ENCODE peak calls at places on chromosomes 1 and 21, in four cellular contexts. L is endothelial cell of umbilical vein, O is neural progenitor cell, P is HCT116. S is an unnamed sample.

GRCh38 chr1:26129778-26130177 is 18.2 kb downstream of the PDIK1L start:
- DNase-seq in O (no peak), P (no peak), L (no peak), S (no peak)

GRCh38 chr1:24696033-24696755 is 49.1 kb upstream of the CLIC4 start:
- DNase-seq in P (no peak), L (no peak), O (no peak), S (no peak)

GRCh38 chr1:43367026-43367903 is 546 bp downstream of the ELOVL1 start:
- DNase-seq in P (peak; percentile 46), O (peak; percentile 45), L (peak; percentile 37), S (peak; percentile 35)

GRCh38 chr1:51302746-51303145 is 27.6 kb downstream of the TTC39A start:
- DNase-seq in L (no peak), O (no peak), P (no peak), S (no peak)

GRCh38 chr1:145985502-145986439 is 10.6 kb downstream of the TXNIP start:
- DNase-seq in P (peak; percentile 33), L (peak; percentile 63), O (no peak), S (peak; percentile 42)

GRCh38 chr1:184469391-184469790 is 82.6 kb downstream of the C1orf21 start:
- DNase-seq in L (no peak), O (no peak), P (no peak), S (no peak)

GRCh38 chr1:185499986-185500626 is 183.1 kb upstream of the IVNS1ABP start:
- DNase-seq in L (peak; percentile 67), O (no peak), P (no peak), S (peak; percentile 9)

GRCh38 chr1:10973956-10974881 is 38.2 kb upstream of the TARDBP start:
- DNase-seq in O (no peak), L (no peak), P (no peak), S (no peak)

GRCh38 chr1:48175116-48175515 is 47.4 kb upstream of the SLC5A9 start:
- DNase-seq in P (no peak), L (no peak), O (no peak), S (no peak)

GRCh38 chr21:44432841-44433790 is 22.2 kb upstream of the LRRC3 start:
- DNase-seq in P (no peak), O (no peak), L (no peak), S (no peak)

GRCh38 chr1:1968767-1969504 is 34.6 kb downstream of the CFAP74 start:
- DNase-seq in L (no peak), O (no peak), P (peak; percentile 18), S (no peak)

GRCh38 chr1:220908757-220909156 is 29.5 kb downstream of the HLX start:
- DNase-seq in L (peak; percentile 38), P (peak; percentile 1), O (no peak), S (no peak)

GRCh38 chr1:38585460-38585859 is 274.1 kb downstream of the RRAGC start:
- DNase-seq in P (no peak), O (no peak), L (no peak), S (no peak)

GRCh38 chr1:9798236-9799130 is 25.3 kb downstream of the CLSTN1 start:
- DNase-seq in L (no peak), P (no peak), O (no peak), S (no peak)

GRCh38 chr1:68229927-68230812 is 2.2 kb downstream of the WLS start:
- DNase-seq in P (no peak), O (peak; percentile 68), L (peak; percentile 61), S (peak; percentile 52)

GRCh38 chr1:11198257-11198656 is 9.1 kb downstream of the ANGPTL7 start:
- DNase-seq in L (no peak), O (peak; percentile 24), P (no peak), S (no peak)

GRCh38 chr1:60639287-60639686 is 443.1 kb upstream of the NFIA start:
- DNase-seq in L (no peak), P (no peak), O (no peak), S (no peak)

GRCh38 chr1:220887868-220888664 is 8.8 kb downstream of the HLX start:
- DNase-seq in P (no peak), O (peak; percentile 52), L (no peak), S (no peak)

GRCh38 chr1:84693009-84693408 is 2.7 kb upstream of the SSX2IP start:
- DNase-seq in O (no peak), P (no peak), L (no peak), S (no peak)

GRCh38 chr1:149940427-149940826 is 3.7 kb upstream of the MTMR11 start:
- DNase-seq in P (no peak), O (no peak), L (no peak), S (no peak)

GRCh38 chr1:149936992-149937705 is 470 bp upstream of the MTMR11 start:
- DNase-seq in L (peak; percentile 36), P (peak; percentile 91), O (no peak), S (peak; percentile 45)

GRCh38 chr1:149934326-149934725 is 2.4 kb downstream of the MTMR11 start:
- DNase-seq in L (no peak), P (no peak), O (no peak), S (no peak)

GRCh38 chr1:149936076-149936991 is at the start of gene MTMR11:
- DNase-seq in P (no peak), L (no peak), O (peak; percentile 23), S (peak; percentile 51)

DNA sequence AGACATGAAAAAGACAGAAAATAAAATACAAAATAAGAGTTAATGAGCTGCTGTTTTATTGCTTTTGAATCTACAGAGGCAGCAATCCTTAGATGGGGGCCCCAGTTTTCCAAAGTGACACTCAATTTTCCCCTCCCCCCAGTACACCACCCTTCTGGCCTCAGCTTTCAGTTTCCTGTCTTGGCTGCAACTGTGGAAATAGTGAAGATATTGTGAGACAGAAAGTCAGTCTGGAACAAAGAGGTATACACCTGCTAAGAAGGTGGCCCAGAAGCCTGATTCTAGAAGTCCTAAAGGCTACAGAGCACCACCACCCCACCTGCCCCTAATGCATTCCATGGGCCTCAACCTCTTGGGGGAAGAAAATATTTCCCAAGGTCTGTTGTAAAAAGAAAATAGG is 1.1 kb upstream of the MTMR11 start:
- DNase-seq in O (no peak), P (no peak), L (peak; percentile 37), S (no peak)
- H3K27ac ChIP-seq in O (no peak overlapping the region), P (peak overlapping the region; percentile 89), L (no peak overlapping the region), S (no peak overlapping the region)

GRCh38 chr1:7760245-7760644 is 10.9 kb upstream of the VAMP3 start:
- DNase-seq in P (no peak), L (peak; percentile 55), O (no peak), S (no peak)

GRCh38 chr1:7752512-7753417 is 18.3 kb upstream of the VAMP3 start:
- DNase-seq in O (peak; percentile 90), P (peak; percentile 32), L (peak; percentile 72), S (peak; percentile 78)

GRCh38 chr1:7754234-7754633 is 16.9 kb upstream of the VAMP3 start:
- DNase-seq in O (no peak), P (no peak), L (no peak), S (no peak)

GRCh38 chr1:7751174-7751573 is 19.9 kb upstream of the VAMP3 start:
- DNase-seq in L (no peak), O (no peak), P (no peak), S (no peak)

DNA sequence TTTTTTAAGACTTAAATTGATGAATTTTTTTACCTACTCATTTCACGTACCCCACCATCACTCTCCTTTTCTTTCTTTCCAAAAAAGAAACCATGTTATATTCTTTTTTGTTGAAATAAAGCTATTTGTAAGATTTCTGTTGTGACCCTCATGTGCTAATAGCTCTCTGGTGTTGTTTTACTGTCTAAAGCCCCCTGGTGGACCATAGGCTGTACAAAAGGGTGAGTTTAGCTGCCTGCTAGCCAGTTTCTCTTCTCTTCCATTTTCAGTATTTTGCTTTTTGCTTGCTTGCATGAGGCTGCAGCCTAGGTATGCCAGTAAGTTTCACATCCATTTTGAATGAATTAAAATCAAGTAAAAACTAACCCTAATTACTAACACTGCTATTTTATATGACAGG is 15.6 kb upstream of the VAMP3 start:
- DNase-seq in P (no peak), L (peak; percentile 7), O (peak; percentile 43), S (peak; percentile 41)
- TF ChIP-seq EZH2 in P (no peak), L (no peak), O (no peak), S (no peak)

DNA sequence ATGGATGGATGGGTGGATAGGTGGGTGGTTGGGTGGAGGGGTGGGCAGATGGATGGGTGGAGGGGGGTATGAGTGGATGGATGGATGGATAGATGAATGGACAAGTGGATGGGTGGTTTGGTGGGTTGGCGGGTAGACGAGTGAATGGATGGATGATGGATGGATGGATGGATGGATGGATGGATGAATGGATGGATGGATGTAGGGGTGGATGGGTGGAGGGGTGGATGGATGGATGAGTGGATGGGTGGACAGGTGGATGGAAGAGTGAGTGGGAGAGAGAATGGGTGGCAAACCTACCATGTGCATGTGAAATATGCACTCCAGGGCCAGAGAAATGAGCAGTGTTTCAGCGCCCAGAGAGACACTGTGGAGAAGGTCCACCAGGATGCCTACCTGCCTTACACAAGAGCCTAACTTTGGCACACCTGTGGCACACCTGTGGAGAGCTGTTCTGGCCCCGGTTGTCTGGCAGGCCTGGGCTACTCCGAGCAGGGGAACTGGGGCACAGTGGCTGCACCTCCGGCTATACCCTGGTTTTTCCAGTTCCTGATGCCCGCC is 12.8 kb downstream of the EPHA2 start:
- DNase-seq in O (no peak), L (no peak), P (no peak), S (no peak)
- H3K27ac ChIP-seq in O (no peak overlapping the region), L (peak overlapping the region; percentile 99), P (peak overlapping the region; percentile 100), S (peak overlapping the region; percentile 87)

GRCh38 chr1:231162300-231162969 is 577 bp downstream of the TRIM67 start:
- DNase-seq in O (peak; percentile 85), L (peak; percentile 34), P (no peak), S (no peak)
- TF ChIP-seq EZH2 in O (peak; percentile 86), L (no peak), P (no peak), S (no peak)